ENCODE peak calls at places on chromosomes 1 and 21, in four cellular contexts. X, O, N and E are unnamed samples.

GRCh38 chr1:182955596-182956588 is 2.9 kb upstream of the SHCBP1L start:
- DNase-seq in X (no peak), O (no peak), N (no peak), E (peak; percentile 92)

GRCh38 chr1:207366022-207366421 is 44.5 kb downstream of the CD55 start:
- DNase-seq in X (no peak), O (no peak), N (no peak), E (peak; percentile 73)

GRCh38 chr1:49728377-49728776 is 295.4 kb downstream of the AGBL4 start:
- DNase-seq in X (no peak), O (no peak), N (no peak), E (no peak)

GRCh38 chr1:32557812-32558211 is 18.6 kb downstream of the ZBTB8A start:
- DNase-seq in X (no peak), O (no peak), N (no peak), E (no peak)

GRCh38 chr1:226002667-226003501 is 3.7 kb upstream of the SDE2 start:
- DNase-seq in X (peak; percentile 95), O (peak; percentile 97), N (peak; percentile 80), E (peak; percentile 6)

GRCh38 chr21:36065497-36066036 is 4.3 kb upstream of the CBR1 start:
- DNase-seq in X (no peak), O (no peak), N (no peak), E (peak; percentile 65)

GRCh38 chr1:2561898-2562895 is 6.0 kb downstream of the TNFRSF14 start:
- DNase-seq in X (no peak), O (no peak), N (no peak), E (no peak)

GRCh38 chr1:33429332-33429731 is 1.6 kb downstream of the PHC2 start:
- DNase-seq in X (no peak), O (no peak), N (no peak), E (no peak)

GRCh38 chr21:44027607-44028286 is 15.6 kb downstream of the TRAPPC10 start:
- DNase-seq in X (no peak), O (no peak), N (no peak), E (no peak)

GRCh38 chr1:221276911-221277310 is 397.7 kb downstream of the HLX start:
- DNase-seq in X (no peak), O (no peak), N (no peak), E (no peak)
- H4K5ac ChIP-seq in X (no peak overlapping the region), O (no peak overlapping the region), N (no peak overlapping the region), E (no peak overlapping the region)

GRCh38 chr1:116099379-116099778 is 11.8 kb upstream of the MAB21L3 start:
- DNase-seq in X (no peak), O (no peak), N (no peak), E (no peak)

GRCh38 chr1:116092752-116093489 is 18.3 kb upstream of the MAB21L3 start:
- DNase-seq in X (no peak), O (no peak), N (no peak), E (no peak)

GRCh38 chr1:116097600-116097999 is 13.6 kb upstream of the MAB21L3 start:
- DNase-seq in X (no peak), O (peak; percentile 60), N (no peak), E (no peak)

GRCh38 chr1:116095027-116095426 is 16.2 kb upstream of the MAB21L3 start:
- DNase-seq in X (no peak), O (no peak), N (no peak), E (no peak)

DNA sequence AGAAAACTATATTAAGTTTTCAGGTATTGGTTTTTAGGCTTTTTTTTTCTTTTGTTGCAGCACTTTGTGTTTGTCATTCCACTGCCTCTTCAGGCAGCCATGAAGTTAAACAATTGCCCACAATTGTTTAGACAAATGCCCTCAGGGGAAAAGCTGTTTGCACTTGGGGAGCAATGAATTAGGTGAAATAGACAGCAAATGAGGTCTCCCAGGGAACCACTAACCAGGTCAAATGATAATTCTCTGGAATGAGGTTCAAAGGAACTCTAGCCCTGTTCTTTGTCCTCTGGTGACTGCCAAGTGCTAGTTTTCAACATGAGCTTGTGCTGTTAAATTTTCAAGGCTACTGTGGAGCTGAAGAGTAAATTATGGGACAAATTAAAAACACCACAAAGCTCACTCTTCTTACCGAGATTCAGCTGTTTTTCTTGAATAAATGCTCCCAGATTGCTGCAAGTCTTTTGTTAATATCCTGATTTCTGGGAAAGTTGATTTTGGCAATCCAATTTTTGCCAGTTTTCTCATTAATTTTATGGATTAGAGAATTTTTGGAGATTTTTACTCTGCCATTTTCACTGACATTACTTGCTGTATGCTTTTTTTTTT is 15.1 kb upstream of the MAB21L3 start:
- DNase-seq in X (no peak), O (no peak), N (no peak), E (no peak)
- H4K5ac ChIP-seq in X (no peak overlapping the region), O (no peak overlapping the region), N (no peak overlapping the region), E (no peak overlapping the region)

GRCh38 chr1:160608941-160609340 is 29.6 kb upstream of the CD84 start:
- DNase-seq in X (no peak), O (no peak), N (no peak), E (no peak)
- H4K5ac ChIP-seq in X (no peak overlapping the region), O (no peak overlapping the region), N (no peak overlapping the region), E (no peak overlapping the region)

GRCh38 chr1:202968351-202968750 is 1.3 kb upstream of the CYB5R1 start:
- DNase-seq in X (no peak), O (no peak), N (no peak), E (no peak)
- H4K5ac ChIP-seq in X (no peak overlapping the region), O (no peak overlapping the region), N (no peak overlapping the region), E (no peak overlapping the region)

DNA sequence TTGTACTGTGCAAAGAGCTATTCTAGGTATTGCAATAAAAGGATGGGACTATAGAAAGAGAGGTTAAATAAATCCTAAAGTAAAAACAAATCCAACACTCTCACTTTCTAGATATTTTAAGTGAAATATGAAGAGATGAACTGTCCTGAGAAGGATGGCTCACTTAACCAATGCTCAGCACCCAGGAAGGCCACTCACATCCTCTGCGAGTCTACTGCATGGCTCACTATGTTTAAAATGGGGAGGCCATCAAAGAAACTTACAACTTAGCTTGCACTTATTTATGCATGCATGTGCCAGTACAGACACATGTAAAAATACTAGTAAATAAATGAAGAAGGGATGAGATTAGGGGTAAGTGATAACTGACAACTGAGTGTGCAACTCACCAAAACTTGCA is 37.5 kb downstream of the PLPPR5 start:
- DNase-seq in X (no peak), O (no peak), N (no peak), E (no peak)
- H4K5ac ChIP-seq in X (no peak overlapping the region), O (no peak overlapping the region), N (no peak overlapping the region), E (no peak overlapping the region)

GRCh38 chr1:115723756-115724155 is 44.8 kb downstream of the CASQ2 start:
- DNase-seq in X (no peak), O (no peak), N (no peak), E (no peak)
- H4K5ac ChIP-seq in X (no peak overlapping the region), O (no peak overlapping the region), N (no peak overlapping the region), E (no peak overlapping the region)